ENCODE peak calls at places on chromosomes 2 and 18, in seven cellular contexts. K is fibroblast of pulmonary artery; A is endothelial cell; V is CD4-positive, alpha-beta T cell; H is AG09309; O is GM13977; Z is cardiac muscle cell. I is an unnamed sample.
A peak's percentile ranks its signal among the peaks of the same experiment; 100 is the strongest.

GRCh38 chr2:20467789-20468548 is 21.1 kb downstream of the RHOB start:
- DNase-seq in K (no peak), H (no peak), Z (no peak), A (no peak), O (no peak), V (no peak), I (no peak)

GRCh38 chr2:204437334-204437733 is 107.9 kb upstream of the PARD3B start:
- DNase-seq in Z (no peak), H (no peak), A (no peak), V (no peak), O (no peak), K (no peak), I (no peak)

GRCh38 chr2:229243880-229244560 is 27.1 kb downstream of the PID1 start:
- DNase-seq in Z (no peak), K (no peak), V (no peak), A (no peak), H (no peak), O (no peak), I (no peak)

GRCh38 chr2:1601471-1602358 is 142.6 kb downstream of the PXDN start:
- DNase-seq in O (no peak), Z (no peak), V (no peak), H (no peak), K (no peak), A (no peak), I (peak; percentile 49)

GRCh38 chr18:50917021-50917420 is 38.1 kb downstream of the ME2 start:
- DNase-seq in O (no peak), Z (no peak), A (no peak), V (no peak), H (no peak), K (peak; percentile 17), I (no peak)

GRCh38 chr2:162890690-162891311 is 52.2 kb upstream of the KCNH7 start:
- DNase-seq in K (peak; percentile 81), O (peak; percentile 19), V (no peak), H (peak; percentile 13), Z (peak; percentile 74), A (peak; percentile 30), I (peak; percentile 29)

GRCh38 chr18:9827856-9828793 is 57.6 kb upstream of the TXNDC2 start:
- DNase-seq in Z (no peak), V (no peak), O (no peak), H (peak; percentile 97), A (no peak), K (peak; percentile 99), I (no peak)

GRCh38 chr2:242017086-242017485 is 147.6 kb downstream of the RTP5 start:
- DNase-seq in V (no peak), Z (no peak), O (no peak), H (no peak), A (no peak), K (no peak), I (no peak)

GRCh38 chr2:149739880-149740265 is 152.3 kb upstream of the MMADHC start:
- DNase-seq in O (no peak), V (no peak), A (no peak), K (no peak), Z (no peak), H (no peak), I (no peak)

GRCh38 chr2:58447586-58447985 is 206.5 kb upstream of the FANCL start:
- DNase-seq in A (no peak), K (no peak), Z (no peak), O (no peak), V (no peak), H (no peak), I (no peak)

GRCh38 chr2:143241403-143242088 is 112.3 kb downstream of the ARHGAP15 start:
- DNase-seq in Z (no peak), A (no peak), O (no peak), H (no peak), K (no peak), V (no peak), I (no peak)

GRCh38 chr2:216423071-216423470 is 10.8 kb downstream of the SMARCAL1 start:
- DNase-seq in K (no peak), V (no peak), H (no peak), Z (no peak), A (no peak), O (no peak), I (no peak)

GRCh38 chr2:86750240-86750839 is 30.2 kb downstream of the RMND5A start:
- DNase-seq in K (peak; percentile 21), O (no peak), A (no peak), Z (no peak), H (no peak), V (no peak), I (no peak)

GRCh38 chr2:149984311-149984710 is 396.7 kb upstream of the MMADHC start:
- DNase-seq in Z (no peak), V (no peak), H (no peak), O (no peak), K (no peak), A (no peak), I (no peak)

GRCh38 chr18:63480476-63480875 is 3.7 kb downstream of the SERPINB5 start:
- DNase-seq in H (no peak), O (no peak), V (no peak), Z (no peak), A (no peak), K (no peak), I (no peak)

GRCh38 chr2:237704476-237705224 is 77.3 kb downstream of the LRRFIP1 start:
- DNase-seq in Z (no peak), H (no peak), V (no peak), K (peak; percentile 47), O (no peak), A (no peak), I (no peak)

GRCh38 chr18:22559414-22560282 is 141.9 kb upstream of the CTAGE1 start:
- DNase-seq in Z (peak; percentile 93), A (peak; percentile 60), O (peak; percentile 46), K (peak; percentile 79), V (no peak), H (no peak), I (peak; percentile 47)

GRCh38 chr18:21745234-21745633 is 4.6 kb downstream of the MIB1 start:
- DNase-seq in A (no peak), H (no peak), O (no peak), V (no peak), K (no peak), Z (no peak), I (no peak)

GRCh38 chr2:240567872-240568677 is at the start of gene RNPEPL1:
- DNase-seq in A (peak; percentile 51), O (peak; percentile 79), K (no peak), V (peak; percentile 48), H (no peak), Z (peak; percentile 72), I (peak; percentile 35)

GRCh38 chr2:239178484-239178883 is 222.3 kb downstream of the HDAC4 start:
- DNase-seq in K (no peak), O (no peak), H (no peak), Z (no peak), V (no peak), A (no peak), I (no peak)

GRCh38 chr2:41750829-41751228 is 297.0 kb upstream of the PKDCC start:
- DNase-seq in O (no peak), K (no peak), Z (no peak), V (no peak), H (no peak), A (no peak), I (no peak)

GRCh38 chr2:179422037-179422643 is 157.5 kb upstream of the SESTD1 start:
- DNase-seq in A (peak; percentile 79), O (peak; percentile 23), K (peak; percentile 80), V (peak; percentile 3), Z (peak; percentile 82), H (no peak), I (peak; percentile 74)

DNA sequence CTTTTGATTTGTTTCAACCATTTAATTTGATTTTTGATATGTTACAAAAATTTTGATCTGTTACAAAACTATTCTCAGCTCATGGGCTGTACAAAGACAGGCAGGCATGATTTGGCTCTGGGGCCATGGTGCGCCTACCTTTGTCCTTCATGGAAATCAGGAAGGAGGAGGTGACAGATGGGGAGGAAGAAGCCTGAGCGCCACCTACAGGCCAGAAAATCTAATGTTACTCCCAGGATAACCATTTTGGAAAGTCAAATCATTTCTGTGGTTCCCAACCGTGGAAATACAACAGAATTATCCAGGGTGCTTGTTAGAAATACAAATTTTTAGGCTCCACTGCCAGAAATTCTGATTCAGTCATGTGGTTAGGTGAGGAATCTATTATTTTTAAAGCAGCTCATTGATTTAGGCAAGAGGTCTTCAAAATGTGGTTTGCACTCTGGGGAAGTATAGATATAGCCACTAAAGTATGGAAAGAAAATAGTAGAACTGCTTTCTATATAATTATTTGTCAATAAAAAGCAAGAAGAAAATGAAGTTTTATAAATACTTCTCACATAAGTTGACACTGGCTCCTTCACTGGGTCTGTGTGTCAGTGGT is 93.9 kb downstream of the EVA1A start:
- DNase-seq in A (peak; percentile 47), K (peak; percentile 39), O (peak; percentile 17), H (no peak), Z (peak; percentile 54), V (no peak), I (peak; percentile 36)
- TF ChIP-seq CTCF in A (peak; percentile 83), K (peak; percentile 66), O (peak; percentile 71), H (peak; percentile 62), Z (peak; percentile 62), V (no peak), I (peak; percentile 62)

DNA sequence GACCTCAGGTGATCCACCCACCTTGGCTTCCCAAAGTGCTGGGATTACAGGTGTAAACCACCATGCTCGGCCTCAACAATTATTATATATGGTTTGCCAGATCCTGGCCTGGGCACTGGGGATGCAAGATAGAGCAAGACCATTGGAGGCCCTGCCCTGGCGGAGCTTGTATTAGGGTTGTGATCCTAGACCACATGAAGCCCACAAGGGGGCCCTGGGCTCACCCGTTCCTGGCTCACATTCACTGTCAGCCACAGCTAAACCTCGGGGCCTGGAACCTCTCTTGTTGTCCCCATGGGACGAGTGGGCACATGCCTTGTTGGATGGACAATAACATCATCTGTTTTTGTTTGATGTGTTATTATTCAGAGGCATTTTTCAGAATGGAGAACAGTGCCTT is 14.9 kb downstream of the HPCAL1 start:
- DNase-seq in K (no peak), A (no peak), Z (no peak), O (no peak), V (no peak), H (no peak), I (no peak)
- TF ChIP-seq CTCF in K (no peak), A (no peak), Z (no peak), O (no peak), V (no peak), H (no peak), I (no peak)

DNA sequence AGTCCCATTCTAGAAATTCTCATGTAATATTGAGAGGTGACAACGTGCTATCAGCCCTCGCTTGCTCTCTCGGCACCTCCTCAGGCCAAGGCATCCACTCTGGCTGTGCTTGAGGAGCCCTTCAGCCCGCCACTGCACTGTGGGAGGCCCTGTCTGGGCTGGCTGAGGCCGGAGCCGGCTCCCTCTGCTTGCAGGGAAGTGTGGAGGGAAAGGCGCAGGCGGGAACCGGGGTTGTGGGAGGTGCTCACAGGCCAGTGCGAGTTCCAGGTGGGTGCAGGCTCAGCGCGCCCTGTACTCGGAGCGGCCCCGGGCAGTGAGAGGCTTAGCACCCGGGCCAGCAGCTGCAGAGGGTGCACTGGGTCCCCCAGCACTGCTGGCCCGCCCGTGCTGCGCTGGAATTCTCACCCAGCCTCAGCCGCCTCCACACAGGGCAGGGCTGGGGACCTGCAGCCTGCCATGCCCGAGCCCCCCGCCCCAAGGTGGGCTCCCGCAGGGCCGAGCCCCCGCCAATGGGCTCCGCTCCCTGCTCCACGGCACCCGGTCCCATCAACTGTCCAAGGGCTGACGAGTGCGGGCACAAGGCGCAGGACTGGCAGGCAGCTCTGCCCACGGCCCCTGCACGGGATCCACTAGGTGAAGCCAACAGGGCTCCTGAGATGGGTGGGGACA is 1680.6 kb upstream of the LRRTM1 start:
- DNase-seq in O (no peak), Z (no peak), K (no peak), V (no peak), H (no peak), A (no peak), I (no peak)
- TF ChIP-seq CTCF in O (no peak), Z (no peak), K (no peak), V (no peak), H (no peak), A (no peak), I (no peak)

GRCh38 chr2:236291911-236292310 is 27.7 kb upstream of the ASB18 start:
- DNase-seq in A (no peak), V (no peak), O (no peak), Z (no peak), K (no peak), H (no peak), I (no peak)
- TF ChIP-seq CTCF in A (no peak), V (no peak), O (no peak), Z (no peak), K (no peak), H (no peak), I (no peak)